ENCODE peak calls at places on chromosomes 13 and 19, in five cellular contexts. D is GM12864, W is GM20000, T is stromal cell of bone marrow, I is T-helper 17 cell. S is an unnamed sample.

GRCh38 chr13:46850214-46850613 is 46.6 kb downstream of the HTR2A start:
- DNase-seq in D (peak; percentile 43), W (no peak), T (no peak), I (no peak), S (no peak)

GRCh38 chr13:33799950-33800592 is 17.9 kb upstream of the RFC3 start:
- DNase-seq in D (no peak), W (peak; percentile 21), T (peak; percentile 20), I (no peak), S (no peak)

GRCh38 chr19:49820125-49820524 is 2.0 kb downstream of the MED25 start:
- DNase-seq in D (no peak), W (no peak), T (no peak), I (no peak), S (no peak)

GRCh38 chr13:25330541-25330940 is 29.1 kb downstream of the NUP58 start:
- DNase-seq in D (no peak), W (no peak), T (no peak), I (no peak), S (no peak)

GRCh38 chr19:10808937-10809655 is 26.9 kb downstream of the TMED1 start:
- DNase-seq in D (no peak), W (no peak), T (no peak), I (no peak), S (no peak)

GRCh38 chr19:33796164-33797100 is at the start of gene KCTD15:
- DNase-seq in D (no peak), W (no peak), T (no peak), I (no peak), S (no peak)

GRCh38 chr13:40876020-40876738 is 86.8 kb downstream of the SLC25A15 start:
- DNase-seq in D (no peak), W (no peak), T (no peak), I (no peak), S (no peak)

GRCh38 chr13:99191336-99191899 is 9.2 kb upstream of the UBAC2 start:
- DNase-seq in D (no peak), W (no peak), T (no peak), I (no peak), S (no peak)

GRCh38 chr13:102905905-102906304 is 60.1 kb downstream of the ERCC5 start:
- DNase-seq in D (no peak), W (no peak), T (no peak), I (no peak), S (no peak)

GRCh38 chr13:41696163-41697003 is 239.0 kb downstream of the RGCC start:
- DNase-seq in D (no peak), W (no peak), T (no peak), I (no peak), S (no peak)

S was measured in GM12878.